ENCODE peak calls at places on chromosomes 12 and 14, in nine cellular contexts. One of them, this sample, is unnamed.

GRCh38 chr14:88914956-88915355 is 90.5 kb downstream of the TTC8 start:
- DNase-seq in ovary: no peak
- DNase-seq in stomach: no peak
- DNase-seq in K562: no peak
- DNase-seq in A549: no peak
- DNase-seq in transverse colon: no peak
- DNase-seq in tibial nerve: no peak
- DNase-seq in esophagus muscularis mucosa: no peak
- DNase-seq in sigmoid colon: no peak
- DNase-seq in this sample: no peak

GRCh38 chr12:19211802-19212201 is 82.3 kb downstream of the PLEKHA5 start:
- DNase-seq in ovary: no peak
- DNase-seq in stomach: no peak
- DNase-seq in K562: no peak
- DNase-seq in A549: no peak
- DNase-seq in transverse colon: no peak
- DNase-seq in tibial nerve: no peak
- DNase-seq in esophagus muscularis mucosa: no peak
- DNase-seq in sigmoid colon: no peak
- DNase-seq in this sample: no peak

GRCh38 chr12:117622741-117623140 is 261.3 kb upstream of the NOS1 start:
- DNase-seq in ovary: no peak
- DNase-seq in stomach: no peak
- DNase-seq in K562: no peak
- DNase-seq in A549: no peak
- DNase-seq in transverse colon: no peak
- DNase-seq in tibial nerve: no peak
- DNase-seq in esophagus muscularis mucosa: no peak
- DNase-seq in sigmoid colon: no peak
- DNase-seq in this sample: no peak

GRCh38 chr14:78448483-78449094 is 278.4 kb downstream of the NRXN3 start:
- DNase-seq in ovary: no peak
- DNase-seq in stomach: peak
- DNase-seq in K562: peak
- DNase-seq in A549: peak
- DNase-seq in transverse colon: peak
- DNase-seq in tibial nerve: peak
- DNase-seq in esophagus muscularis mucosa: no peak
- DNase-seq in sigmoid colon: no peak
- DNase-seq in this sample: no peak

GRCh38 chr14:75273272-75274044 is 5.2 kb upstream of the FOS start:
- DNase-seq in ovary: no peak
- DNase-seq in stomach: no peak
- DNase-seq in K562: no peak
- DNase-seq in A549: no peak
- DNase-seq in transverse colon: peak
- DNase-seq in tibial nerve: no peak
- DNase-seq in esophagus muscularis mucosa: no peak
- DNase-seq in sigmoid colon: peak
- DNase-seq in this sample: no peak

GRCh38 chr12:121080909-121081308 is 41.9 kb upstream of the OASL start:
- DNase-seq in ovary: no peak
- DNase-seq in stomach: no peak
- DNase-seq in K562: no peak
- DNase-seq in A549: no peak
- DNase-seq in transverse colon: no peak
- DNase-seq in tibial nerve: no peak
- DNase-seq in esophagus muscularis mucosa: no peak
- DNase-seq in sigmoid colon: no peak
- DNase-seq in this sample: no peak

GRCh38 chr14:94427016-94427613 is 25.5 kb downstream of the SERPINA11 start:
- DNase-seq in ovary: no peak
- DNase-seq in stomach: no peak
- DNase-seq in K562: no peak
- DNase-seq in A549: no peak
- DNase-seq in transverse colon: no peak
- DNase-seq in tibial nerve: no peak
- DNase-seq in esophagus muscularis mucosa: no peak
- DNase-seq in sigmoid colon: no peak
- DNase-seq in this sample: no peak

GRCh38 chr12:64800640-64801039 is 23.8 kb upstream of the TBC1D30 start:
- DNase-seq in ovary: no peak
- DNase-seq in stomach: no peak
- DNase-seq in K562: no peak
- DNase-seq in A549: no peak
- DNase-seq in transverse colon: no peak
- DNase-seq in tibial nerve: no peak
- DNase-seq in esophagus muscularis mucosa: no peak
- DNase-seq in sigmoid colon: no peak
- DNase-seq in this sample: no peak

GRCh38 chr14:76376878-76377523 is 1.1 kb downstream of the ESRRB start:
- DNase-seq in ovary: no peak
- DNase-seq in stomach: no peak
- DNase-seq in K562: no peak
- DNase-seq in A549: no peak
- DNase-seq in transverse colon: no peak
- DNase-seq in tibial nerve: no peak
- DNase-seq in esophagus muscularis mucosa: no peak
- DNase-seq in sigmoid colon: no peak
- DNase-seq in this sample: no peak

GRCh38 chr14:99009875-99010274 is 262.1 kb downstream of the BCL11B start:
- DNase-seq in ovary: no peak
- DNase-seq in stomach: no peak
- DNase-seq in K562: no peak
- DNase-seq in A549: no peak
- DNase-seq in transverse colon: no peak
- DNase-seq in tibial nerve: no peak
- DNase-seq in esophagus muscularis mucosa: no peak
- DNase-seq in sigmoid colon: no peak
- DNase-seq in this sample: no peak

GRCh38 chr12:1443421-1444141 is 150.8 kb downstream of the FBXL14 start:
- DNase-seq in ovary: no peak
- DNase-seq in stomach: no peak
- DNase-seq in K562: no peak
- DNase-seq in A549: no peak
- DNase-seq in transverse colon: no peak
- DNase-seq in tibial nerve: no peak
- DNase-seq in esophagus muscularis mucosa: no peak
- DNase-seq in sigmoid colon: peak
- DNase-seq in this sample: no peak

GRCh38 chr14:22613736-22614239 is 15.7 kb downstream of the ABHD4 start:
- DNase-seq in ovary: no peak
- DNase-seq in stomach: no peak
- DNase-seq in K562: no peak
- DNase-seq in A549: no peak
- DNase-seq in transverse colon: no peak
- DNase-seq in tibial nerve: no peak
- DNase-seq in esophagus muscularis mucosa: no peak
- DNase-seq in sigmoid colon: no peak
- DNase-seq in this sample: no peak

GRCh38 chr14:22610931-22611330 is 12.8 kb downstream of the ABHD4 start:
- DNase-seq in ovary: no peak
- DNase-seq in stomach: no peak
- DNase-seq in K562: no peak
- DNase-seq in A549: no peak
- DNase-seq in transverse colon: no peak
- DNase-seq in tibial nerve: no peak
- DNase-seq in esophagus muscularis mucosa: no peak
- DNase-seq in sigmoid colon: no peak
- DNase-seq in this sample: no peak

GRCh38 chr14:22613091-22613695 is 15.1 kb downstream of the ABHD4 start:
- DNase-seq in ovary: no peak
- DNase-seq in stomach: no peak
- DNase-seq in K562: no peak
- DNase-seq in A549: no peak
- DNase-seq in transverse colon: no peak
- DNase-seq in tibial nerve: no peak
- DNase-seq in esophagus muscularis mucosa: no peak
- DNase-seq in sigmoid colon: no peak
- DNase-seq in this sample: no peak

GRCh38 chr14:22614240-22614799 is 16.2 kb downstream of the ABHD4 start:
- DNase-seq in ovary: no peak
- DNase-seq in stomach: no peak
- DNase-seq in K562: no peak
- DNase-seq in A549: peak
- DNase-seq in transverse colon: no peak
- DNase-seq in tibial nerve: no peak
- DNase-seq in esophagus muscularis mucosa: no peak
- DNase-seq in sigmoid colon: no peak
- DNase-seq in this sample: no peak
- TF ChIP-seq POLR2A in ovary: no peak
- TF ChIP-seq POLR2A in stomach: no peak
- TF ChIP-seq POLR2A in K562: no peak
- TF ChIP-seq POLR2A in A549: no peak
- TF ChIP-seq POLR2A in transverse colon: no peak
- TF ChIP-seq POLR2A in tibial nerve: no peak
- TF ChIP-seq POLR2A in esophagus muscularis mucosa: no peak
- TF ChIP-seq POLR2A in sigmoid colon: no peak
- TF ChIP-seq POLR2A in this sample: no peak

DNA sequence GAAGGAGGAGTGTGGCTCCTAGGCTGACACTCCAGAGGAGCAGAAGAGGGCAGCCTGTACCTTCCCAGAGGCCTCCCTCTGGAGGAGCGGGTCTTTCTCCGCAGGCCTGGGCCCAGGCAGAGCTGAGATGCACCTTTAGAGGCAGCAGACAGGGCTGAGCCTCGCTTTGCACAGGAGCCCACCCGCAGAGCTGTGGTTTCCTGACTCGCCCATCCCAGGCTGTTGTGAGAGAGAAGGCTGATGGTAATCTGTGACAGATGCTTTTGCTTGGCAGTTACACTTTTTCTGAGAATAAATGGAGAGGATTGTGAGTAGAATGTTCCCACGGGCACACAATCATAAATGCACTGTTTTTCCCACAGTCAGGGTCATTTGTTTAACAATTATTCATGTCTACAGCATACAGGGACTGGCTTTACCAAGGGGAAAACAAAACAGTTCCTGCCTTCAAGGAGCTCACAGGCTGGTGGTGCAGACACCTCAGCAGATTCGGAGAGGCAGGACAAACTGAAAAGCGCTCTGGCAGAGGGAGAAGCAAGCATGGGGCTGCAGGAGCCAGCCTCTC is 13.9 kb downstream of the EVL start:
- DNase-seq in ovary: no peak
- DNase-seq in stomach: peak
- DNase-seq in K562: peak
- DNase-seq in A549: no peak
- DNase-seq in transverse colon: peak
- DNase-seq in tibial nerve: no peak
- DNase-seq in esophagus muscularis mucosa: peak
- DNase-seq in sigmoid colon: no peak
- DNase-seq in this sample: no peak
- TF ChIP-seq CTCF in ovary: no peak
- TF ChIP-seq CTCF in stomach: no peak
- TF ChIP-seq CTCF in K562: no peak
- TF ChIP-seq CTCF in A549: no peak
- TF ChIP-seq CTCF in transverse colon: no peak
- TF ChIP-seq CTCF in tibial nerve: no peak
- TF ChIP-seq CTCF in esophagus muscularis mucosa: no peak
- TF ChIP-seq CTCF in sigmoid colon: no peak
- TF ChIP-seq CTCF in this sample: no peak

GRCh38 chr12:6336859-6337744 is 4.8 kb downstream of the TNFRSF1A start:
- DNase-seq in ovary: peak
- DNase-seq in stomach: no peak
- DNase-seq in K562: peak
- DNase-seq in A549: no peak
- DNase-seq in transverse colon: peak
- DNase-seq in tibial nerve: no peak
- DNase-seq in esophagus muscularis mucosa: no peak
- DNase-seq in sigmoid colon: no peak
- DNase-seq in this sample: no peak

GRCh38 chr12:6335451-6336078 is 6.3 kb downstream of the TNFRSF1A start:
- DNase-seq in ovary: peak
- DNase-seq in stomach: peak
- DNase-seq in K562: peak
- DNase-seq in A549: peak
- DNase-seq in transverse colon: peak
- DNase-seq in tibial nerve: peak
- DNase-seq in esophagus muscularis mucosa: peak
- DNase-seq in sigmoid colon: peak
- DNase-seq in this sample: peak

GRCh38 chr12:6334940-6335450 is 6.9 kb downstream of the TNFRSF1A start:
- DNase-seq in ovary: peak
- DNase-seq in stomach: peak
- DNase-seq in K562: no peak
- DNase-seq in A549: no peak
- DNase-seq in transverse colon: peak
- DNase-seq in tibial nerve: no peak
- DNase-seq in esophagus muscularis mucosa: no peak
- DNase-seq in sigmoid colon: no peak
- DNase-seq in this sample: no peak

GRCh38 chr12:6337958-6338406 is 3.9 kb downstream of the TNFRSF1A start:
- DNase-seq in ovary: no peak
- DNase-seq in stomach: no peak
- DNase-seq in K562: no peak
- DNase-seq in A549: peak
- DNase-seq in transverse colon: no peak
- DNase-seq in tibial nerve: no peak
- DNase-seq in esophagus muscularis mucosa: no peak
- DNase-seq in sigmoid colon: no peak
- DNase-seq in this sample: no peak

GRCh38 chr12:6336079-6336858 is 5.6 kb downstream of the TNFRSF1A start:
- DNase-seq in ovary: peak
- DNase-seq in stomach: peak
- DNase-seq in K562: peak
- DNase-seq in A549: peak
- DNase-seq in transverse colon: peak
- DNase-seq in tibial nerve: peak
- DNase-seq in esophagus muscularis mucosa: peak
- DNase-seq in sigmoid colon: peak
- DNase-seq in this sample: peak
- TF ChIP-seq EP300 in ovary: peak
- TF ChIP-seq EP300 in stomach: peak
- TF ChIP-seq EP300 in K562: peak
- TF ChIP-seq EP300 in A549: peak
- TF ChIP-seq EP300 in transverse colon: peak
- TF ChIP-seq EP300 in tibial nerve: peak
- TF ChIP-seq EP300 in esophagus muscularis mucosa: peak
- TF ChIP-seq EP300 in sigmoid colon: no peak
- TF ChIP-seq EP300 in this sample: peak

DNA sequence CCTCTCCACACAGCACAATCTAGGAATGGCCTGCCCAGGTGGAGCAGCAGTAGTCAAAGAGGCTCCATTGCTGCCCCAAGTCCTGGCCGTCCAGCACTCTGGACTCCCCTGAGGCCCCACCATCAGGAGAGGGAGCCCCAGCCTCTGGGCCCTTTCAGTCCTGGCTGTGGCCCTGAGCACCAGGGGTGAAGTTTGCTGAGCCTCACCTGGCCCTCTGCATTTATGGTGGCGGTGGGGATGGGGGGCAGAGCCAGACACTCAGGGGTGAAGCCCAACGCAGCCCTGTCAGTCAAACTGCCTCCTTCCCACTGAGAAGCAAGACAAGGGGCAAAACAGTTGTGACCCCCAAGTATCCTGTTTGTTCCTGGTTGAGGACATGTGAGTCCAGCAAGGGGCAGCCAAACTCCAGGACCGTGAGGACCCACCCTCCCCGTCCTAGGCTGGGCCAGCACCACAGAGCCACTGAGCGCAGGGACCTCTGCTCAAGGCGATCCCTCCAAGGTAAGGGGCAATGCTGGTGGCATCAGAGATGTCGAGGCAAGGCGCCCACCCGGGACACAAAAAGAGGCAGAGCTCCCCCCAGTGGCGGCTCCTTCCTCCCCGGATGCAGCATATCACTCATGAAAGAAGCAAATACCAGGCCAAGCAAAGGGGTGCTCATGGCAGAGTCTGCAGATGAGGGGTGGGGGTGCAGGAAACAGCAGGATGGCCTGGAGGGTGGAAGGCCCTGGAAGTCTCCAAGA is 4.8 kb upstream of the AMN start:
- DNase-seq in ovary: no peak
- DNase-seq in stomach: peak
- DNase-seq in K562: peak
- DNase-seq in A549: peak
- DNase-seq in transverse colon: peak
- DNase-seq in tibial nerve: peak
- DNase-seq in esophagus muscularis mucosa: no peak
- DNase-seq in sigmoid colon: no peak
- DNase-seq in this sample: no peak
- TF ChIP-seq POLR2A in ovary: no peak
- TF ChIP-seq POLR2A in stomach: no peak
- TF ChIP-seq POLR2A in K562: no peak
- TF ChIP-seq POLR2A in A549: no peak
- TF ChIP-seq POLR2A in transverse colon: no peak
- TF ChIP-seq POLR2A in tibial nerve: no peak
- TF ChIP-seq POLR2A in esophagus muscularis mucosa: no peak
- TF ChIP-seq POLR2A in sigmoid colon: no peak
- TF ChIP-seq POLR2A in this sample: no peak

This sample was measured in suprapubic skin.